ENCODE peak calls at places on chromosomes 1 and 21, in five cellular contexts. X is AG10803, R is small intestine, T is mesendoderm, Z is thoracic aorta. E is an unnamed sample.
A peak's percentile ranks its signal among the peaks of the same experiment; 100 is the strongest.

GRCh38 chr1:228528612-228529011 is 41.4 kb downstream of the RNF187 start:
- DNase-seq in T (no peak), R (no peak), X (no peak), Z (no peak), E (no peak)

GRCh38 chr1:89545264-89546038 is 20.8 kb downstream of the LRRC8B start:
- DNase-seq in R (peak; percentile 51), T (peak; percentile 13), X (no peak), Z (no peak), E (no peak)

GRCh38 chr1:43671193-43671592 is 21.2 kb downstream of the KDM4A start:
- DNase-seq in R (peak; percentile 44), T (no peak), Z (no peak), X (peak; percentile 21), E (no peak)

GRCh38 chr21:43343095-43343991 is 83.6 kb downstream of the SIK1 start:
- DNase-seq in Z (no peak), T (no peak), R (peak; percentile 76), X (no peak), E (peak; percentile 2)

GRCh38 chr1:151759241-151759640 is 4.1 kb downstream of the MRPL9 start:
- DNase-seq in R (no peak), X (no peak), T (no peak), Z (no peak), E (no peak)

GRCh38 chr1:37394574-37395464 is 79.6 kb upstream of the ZC3H12A start:
- DNase-seq in X (no peak), R (no peak), Z (no peak), T (peak; percentile 91), E (no peak)

GRCh38 chr21:31671146-31671716 is 11.7 kb downstream of the SOD1 start:
- DNase-seq in X (no peak), T (no peak), Z (no peak), R (no peak), E (no peak)

GRCh38 chr1:12661606-12662219 is 17.8 kb downstream of the AADACL4 start:
- DNase-seq in X (no peak), T (no peak), Z (no peak), R (no peak), E (no peak)

DNA sequence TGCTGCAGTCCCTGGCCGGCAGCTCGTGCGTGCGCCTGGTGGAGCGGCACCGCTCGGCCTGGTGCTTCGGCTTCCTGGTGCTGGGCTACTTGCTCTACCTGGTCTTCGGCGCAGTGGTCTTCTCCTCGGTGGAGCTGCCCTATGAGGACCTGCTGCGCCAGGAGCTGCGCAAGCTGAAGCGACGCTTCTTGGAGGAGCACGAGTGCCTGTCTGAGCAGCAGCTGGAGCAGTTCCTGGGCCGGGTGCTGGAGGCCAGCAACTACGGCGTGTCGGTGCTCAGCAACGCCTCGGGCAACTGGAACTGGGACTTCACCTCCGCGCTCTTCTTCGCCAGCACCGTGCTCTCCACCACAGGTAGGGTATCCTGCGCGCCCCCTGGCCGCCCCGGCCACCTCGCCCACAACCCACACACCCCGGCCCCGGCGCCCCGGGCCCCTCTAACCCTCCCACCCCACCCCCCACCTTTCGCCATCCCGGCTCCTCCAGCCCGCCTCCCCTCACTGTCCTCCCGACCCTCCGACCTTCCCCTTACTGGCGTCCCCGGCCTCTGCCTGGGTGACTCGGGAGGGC is 352 bp downstream of the KCNK1 start:
- DNase-seq in X (peak; percentile 45), R (peak; percentile 49), T (peak; percentile 85), Z (no peak), E (no peak)
- H3K4me3 ChIP-seq in X (peak overlapping the region; percentile 78), R (peak overlapping the region; percentile 91), T (peak overlapping the region; percentile 90), Z (peak overlapping the region; percentile 80), E (peak overlapping the region; percentile 65)

DNA sequence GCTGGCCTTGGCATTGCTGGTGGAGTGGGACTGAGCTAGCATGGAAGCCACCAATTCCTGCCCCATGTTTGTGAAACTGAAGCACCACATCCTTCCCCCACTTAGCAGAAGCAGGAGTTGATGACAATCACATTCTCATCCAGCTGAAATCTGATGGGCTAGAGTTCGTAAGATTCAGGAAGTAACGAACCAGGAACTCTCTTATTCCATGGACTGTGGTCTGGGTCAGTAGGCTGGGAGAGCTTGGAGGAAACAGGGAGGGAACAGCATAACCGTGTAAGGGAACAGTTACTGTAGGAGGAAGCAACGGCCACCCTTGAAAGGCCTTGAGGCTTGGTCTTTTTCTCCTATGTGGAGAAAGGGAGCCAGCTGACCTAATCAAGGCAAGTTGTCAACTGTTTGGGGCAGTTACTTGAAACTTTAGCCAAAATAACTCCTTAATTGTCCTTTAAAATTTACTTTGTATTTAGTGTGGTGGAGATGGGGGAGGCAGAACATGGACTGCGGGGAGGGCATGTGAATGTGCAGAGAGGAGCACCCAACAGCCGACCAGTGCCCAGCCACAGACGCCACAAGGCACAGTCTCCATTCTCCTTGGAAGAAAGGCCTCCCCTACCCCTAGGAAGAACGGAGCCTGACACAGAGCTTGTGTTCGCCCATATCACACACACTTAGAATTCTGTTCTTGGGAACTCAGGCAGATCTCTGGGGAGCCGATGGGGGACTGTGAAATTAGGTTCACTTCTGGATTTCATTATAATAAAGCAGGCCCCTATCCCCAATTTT is 2.0 kb upstream of the COQ8A start:
- DNase-seq in Z (no peak), X (no peak), T (no peak), R (peak; percentile 83), E (no peak)
- H3K4me3 ChIP-seq in Z (peak overlapping the region; percentile 96), X (no peak overlapping the region), T (no peak overlapping the region), R (no peak overlapping the region), E (no peak overlapping the region)

GRCh38 chr1:109877320-109877771 is 33.3 kb upstream of the CSF1 start:
- DNase-seq in Z (no peak), T (peak; percentile 98), X (peak; percentile 98), R (no peak), E (peak; percentile 89)
- H3K4me3 ChIP-seq in Z (peak overlapping the region; percentile 56), T (no peak overlapping the region), X (peak overlapping the region; percentile 33), R (no peak overlapping the region), E (peak overlapping the region; percentile 28)

GRCh38 chr1:245512980-245513578 is 358.3 kb downstream of the KIF26B start:
- DNase-seq in X (peak; percentile 28), T (peak; percentile 67), Z (no peak), R (no peak), E (no peak)
- H3K4me3 ChIP-seq in X (peak overlapping the region; percentile 47), T (no peak overlapping the region), Z (no peak overlapping the region), R (no peak overlapping the region), E (peak overlapping the region; percentile 47)

GRCh38 chr1:16151985-16152384 is 3.9 kb downstream of the EPHA2 start:
- DNase-seq in Z (no peak), T (no peak), R (no peak), X (no peak), E (no peak)
- H3K4me3 ChIP-seq in Z (no peak overlapping the region), T (no peak overlapping the region), R (no peak overlapping the region), X (no peak overlapping the region), E (peak overlapping the region; percentile 92)

GRCh38 chr1:178037510-178038253 is 56.2 kb upstream of the RASAL2 start:
- DNase-seq in X (peak; percentile 80), R (peak; percentile 85), T (peak; percentile 84), Z (peak; percentile 37), E (no peak)
- H3K4me3 ChIP-seq in X (peak overlapping the region; percentile 76), R (peak overlapping the region; percentile 72), T (no peak overlapping the region), Z (peak overlapping the region; percentile 97), E (peak overlapping the region; percentile 73)

GRCh38 chr1:23837905-23838304 is 12.7 kb upstream of the HMGCL start:
- DNase-seq in Z (no peak), R (no peak), X (no peak), T (peak; percentile 7), E (no peak)
- H3K4me3 ChIP-seq in Z (peak overlapping the region; percentile 68), R (no peak overlapping the region), X (no peak overlapping the region), T (peak overlapping the region; percentile 16), E (peak overlapping the region; percentile 40)

DNA sequence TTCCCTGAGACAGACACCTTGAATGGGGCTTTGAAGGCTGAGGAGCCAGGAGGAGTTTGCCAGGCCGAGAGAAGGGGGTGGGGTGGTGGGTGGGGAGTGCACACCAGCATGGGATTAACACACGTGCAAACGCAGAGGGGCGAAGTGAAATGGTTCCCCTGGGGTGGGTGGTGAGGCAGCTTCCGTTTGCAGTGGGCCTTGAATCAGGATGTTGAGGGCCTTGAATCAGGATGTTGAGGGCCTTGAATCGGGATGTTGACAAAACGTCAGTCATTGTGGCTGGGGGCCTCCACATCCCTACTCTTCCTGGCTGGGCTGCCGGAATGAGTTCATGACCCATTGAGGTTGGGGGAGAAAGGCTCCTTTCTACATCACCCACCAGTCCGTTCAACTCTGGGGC is 16.6 kb downstream of the LDLRAP1 start:
- DNase-seq in Z (no peak), T (no peak), X (no peak), R (no peak), E (no peak)
- H3K4me3 ChIP-seq in Z (no peak overlapping the region), T (no peak overlapping the region), X (no peak overlapping the region), R (no peak overlapping the region), E (no peak overlapping the region)

GRCh38 chr1:170661646-170662411 is 2.1 kb upstream of the PRRX1 start:
- DNase-seq in X (peak; percentile 77), Z (no peak), R (no peak), T (peak; percentile 67), E (no peak)

GRCh38 chr1:170663011-170663410 is 920 bp upstream of the PRRX1 start:
- DNase-seq in T (peak; percentile 26), R (no peak), Z (no peak), X (peak; percentile 59), E (no peak)

GRCh38 chr1:170663441-170664282 is at the start of gene PRRX1:
- DNase-seq in T (no peak), X (peak; percentile 55), R (no peak), Z (no peak), E (no peak)

GRCh38 chr1:170660874-170661645 is 2.9 kb upstream of the PRRX1 start:
- DNase-seq in Z (no peak), R (no peak), T (peak; percentile 4), X (peak; percentile 45), E (no peak)

DNA sequence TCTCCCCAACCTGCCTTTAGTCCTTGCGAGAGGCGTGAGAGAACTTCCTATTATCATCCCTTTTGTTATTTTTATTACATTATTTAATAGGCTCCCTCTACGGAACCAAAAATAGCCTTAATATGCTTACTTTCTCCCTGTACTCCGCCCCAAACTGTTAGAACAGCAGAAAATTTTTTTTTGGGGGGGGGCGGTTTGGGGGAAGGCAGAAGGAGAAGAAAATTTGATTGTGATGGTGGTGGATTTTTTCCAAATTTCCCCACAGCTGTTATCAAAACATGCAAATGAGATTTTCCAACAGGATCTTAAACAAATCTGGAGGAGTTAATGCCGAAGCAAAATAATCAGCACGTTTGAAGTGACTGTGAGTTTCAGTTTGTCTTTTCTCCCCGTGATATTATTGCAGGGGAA is 1.4 kb upstream of the PRRX1 start:
- DNase-seq in X (no peak), T (no peak), R (no peak), Z (no peak), E (no peak)
- H3K4me3 ChIP-seq in X (peak overlapping the region; percentile 93), T (no peak overlapping the region), R (no peak overlapping the region), Z (peak overlapping the region; percentile 96), E (no peak overlapping the region)

E was measured in epithelial cell of proximal tubule.